ENCODE peak calls at places on chromosomes 3 and 15, in five cellular contexts. W is left ventricle myocardium inferior; L is CD4-positive, alpha-beta T cell; M is colonic mucosa; X is WERI-Rb-1. U is an unnamed sample.

GRCh38 chr15:36024066-36024465 is 478.1 kb upstream of the DPH6 start:
- DNase-seq in L (no peak), W (peak), M (no peak), X (peak), U (no peak)

GRCh38 chr3:192571197-192571791 is 156.0 kb downstream of the FGF12 start:
- DNase-seq in W (peak), M (peak), L (no peak), X (no peak), U (no peak)

GRCh38 chr3:136070334-136070733 is 104.8 kb downstream of the PPP2R3A start:
- DNase-seq in W (no peak), L (no peak), M (no peak), X (no peak), U (no peak)

GRCh38 chr3:56839784-56840724 is 38.3 kb upstream of the ARHGEF3 start:
- DNase-seq in L (no peak), W (no peak), X (peak), M (no peak), U (no peak)

GRCh38 chr15:29678504-29679034 is 143.7 kb downstream of the TJP1 start:
- DNase-seq in X (no peak), M (no peak), W (no peak), L (no peak), U (no peak)

GRCh38 chr3:54580453-54580852 is 347.4 kb downstream of the LRTM1 start:
- DNase-seq in M (no peak), L (no peak), X (no peak), W (no peak), U (peak)

GRCh38 chr3:123365450-123366143 is 83.3 kb downstream of the ADCY5 start:
- DNase-seq in M (no peak), W (no peak), X (peak), L (no peak), U (no peak)

GRCh38 chr3:12135029-12135634 is 23.6 kb downstream of the TIMP4 start:
- DNase-seq in X (peak), W (peak), L (peak), M (peak), U (no peak)

GRCh38 chr15:96977886-96978285 is 647.4 kb downstream of the NR2F2 start:
- DNase-seq in L (no peak), X (no peak), M (no peak), W (no peak), U (no peak)

GRCh38 chr15:83717010-83717409 is 63.1 kb downstream of the ADAMTSL3 start:
- DNase-seq in M (no peak), X (no peak), W (no peak), L (no peak), U (no peak)

DNA sequence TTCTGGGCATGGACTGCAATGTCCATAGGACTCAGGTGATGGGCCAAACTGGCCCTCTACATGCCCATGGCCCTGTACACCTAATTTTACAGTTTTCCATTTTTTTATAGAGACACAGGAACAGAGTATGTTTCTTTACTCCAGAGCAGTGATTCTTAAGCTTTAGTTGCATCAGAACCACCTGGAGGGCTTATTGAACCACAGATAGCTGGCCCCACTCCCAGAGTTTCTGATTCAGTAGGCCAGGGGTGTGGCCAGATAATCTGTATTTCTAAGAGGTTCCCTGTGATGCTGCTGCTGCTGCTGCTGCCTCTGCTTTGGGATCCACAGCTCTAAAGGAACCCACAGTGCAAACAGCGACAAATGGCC is 5.1 kb downstream of the RBP1 start:
- DNase-seq in L (no peak), X (peak), M (peak), W (no peak), U (no peak)
- H3K27ac ChIP-seq in L (no peak), X (peak), M (peak), W (peak), U (peak)

DNA sequence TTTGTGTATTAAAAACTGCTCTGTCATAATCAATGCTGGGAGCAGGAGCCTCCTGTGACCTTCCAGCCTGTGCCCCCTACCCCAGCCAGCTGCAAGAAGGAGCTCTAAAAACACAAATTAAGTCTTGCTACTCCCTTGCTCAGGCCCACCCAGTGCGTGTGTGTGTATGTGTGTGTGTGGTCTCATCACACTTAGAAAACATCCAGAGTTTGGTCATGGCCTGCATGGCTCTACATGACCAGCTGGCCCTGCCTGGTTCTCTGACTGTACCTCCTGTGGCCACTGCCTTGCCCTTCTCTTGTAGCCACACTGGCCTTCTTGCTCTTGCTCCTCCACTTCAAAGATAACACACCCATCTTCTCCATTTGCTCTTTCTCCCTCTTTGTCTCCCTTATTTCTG is 13.7 kb downstream of the P2RY14 start:
- DNase-seq in L (no peak), X (no peak), M (no peak), W (no peak), U (no peak)
- H3K27ac ChIP-seq in L (no peak), X (no peak), M (peak), W (peak), U (peak)

DNA sequence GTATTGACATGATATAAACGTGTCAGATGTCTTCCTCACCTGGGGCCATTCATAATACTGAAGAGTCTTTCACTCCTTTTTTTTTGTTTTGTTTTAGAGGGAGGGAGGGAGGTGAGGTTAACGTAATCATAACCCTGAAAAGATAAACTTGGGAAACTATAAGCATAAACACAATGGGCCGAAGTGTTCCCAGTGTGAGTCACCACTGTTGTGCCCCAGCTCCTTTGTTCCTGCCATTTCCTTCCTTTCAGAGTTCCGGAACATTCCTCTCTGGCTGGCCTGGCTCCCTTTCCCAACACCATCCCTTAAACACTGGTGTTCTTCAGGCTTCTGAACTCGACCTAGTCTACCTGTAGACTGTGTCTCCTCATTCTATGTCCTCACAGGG is 18.6 kb downstream of the PLD1 start:
- DNase-seq in L (no peak), X (no peak), W (no peak), M (no peak), U (no peak)
- H3K27ac ChIP-seq in L (no peak), X (no peak), W (peak), M (peak), U (peak)

GRCh38 chr15:54518145-54518941 is 540.1 kb downstream of the UNC13C start:
- DNase-seq in W (no peak), M (no peak), L (no peak), X (no peak), U (no peak)
- H3K27ac ChIP-seq in W (no peak), M (no peak), L (no peak), X (no peak), U (no peak)

GRCh38 chr15:72790302-72790955 is 6.9 kb upstream of the ADPGK start:
- DNase-seq in L (no peak), X (no peak), M (no peak), W (no peak), U (no peak)

GRCh38 chr15:72785452-72786243 is 2.1 kb upstream of the ADPGK start:
- DNase-seq in W (no peak), X (no peak), L (no peak), M (no peak), U (no peak)

GRCh38 chr15:72786946-72787345 is 3.4 kb upstream of the ADPGK start:
- DNase-seq in X (no peak), L (no peak), W (no peak), M (no peak), U (no peak)

GRCh38 chr15:72786244-72786641 is 2.7 kb upstream of the ADPGK start:
- DNase-seq in X (no peak), L (no peak), M (no peak), W (no peak), U (no peak)

GRCh38 chr15:72787521-72787920 is 4.0 kb upstream of the ADPGK start:
- DNase-seq in W (no peak), X (no peak), M (no peak), L (no peak), U (no peak)
- H3K27ac ChIP-seq in W (no peak), X (no peak), M (no peak), L (no peak), U (no peak)

DNA sequence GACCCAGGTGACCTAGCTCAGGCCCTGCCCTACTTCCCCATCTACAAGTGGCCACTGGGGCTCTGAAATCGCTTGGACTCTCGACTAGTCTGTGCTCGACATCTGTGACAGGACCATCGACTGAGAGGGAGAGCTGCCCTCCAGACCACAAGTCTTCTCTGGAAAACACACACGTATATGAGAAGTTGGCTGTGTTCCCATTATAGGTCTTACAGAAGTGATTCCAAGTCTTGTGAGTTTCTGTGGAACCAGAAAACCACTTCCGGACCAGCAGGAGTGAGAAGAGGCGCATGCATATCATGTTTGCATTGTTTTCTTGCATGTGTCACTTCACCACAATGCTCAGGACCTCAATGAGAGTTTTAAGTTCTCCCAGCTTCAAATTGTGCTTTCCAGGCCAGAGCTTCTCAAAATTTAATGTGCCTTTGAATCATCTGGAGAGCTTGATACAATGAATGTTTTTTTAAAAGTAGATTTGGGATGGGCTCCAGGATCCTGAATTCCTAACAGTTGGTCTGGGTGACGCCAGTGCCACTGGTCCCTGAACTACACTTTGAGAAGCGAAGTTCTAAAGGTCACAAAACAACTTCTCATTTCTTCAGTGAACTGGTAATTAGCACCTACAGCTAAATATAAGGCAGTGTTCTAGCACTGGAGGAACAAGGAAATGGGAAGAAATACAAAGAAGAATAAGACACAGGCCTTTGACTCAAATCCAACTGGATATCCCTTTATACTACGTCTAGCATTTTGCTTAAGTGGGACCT is 15.6 kb downstream of the LIPC start:
- DNase-seq in X (no peak), L (no peak), M (no peak), W (no peak), U (no peak)
- H3K27ac ChIP-seq in X (no peak), L (no peak), M (peak), W (no peak), U (no peak)

DNA sequence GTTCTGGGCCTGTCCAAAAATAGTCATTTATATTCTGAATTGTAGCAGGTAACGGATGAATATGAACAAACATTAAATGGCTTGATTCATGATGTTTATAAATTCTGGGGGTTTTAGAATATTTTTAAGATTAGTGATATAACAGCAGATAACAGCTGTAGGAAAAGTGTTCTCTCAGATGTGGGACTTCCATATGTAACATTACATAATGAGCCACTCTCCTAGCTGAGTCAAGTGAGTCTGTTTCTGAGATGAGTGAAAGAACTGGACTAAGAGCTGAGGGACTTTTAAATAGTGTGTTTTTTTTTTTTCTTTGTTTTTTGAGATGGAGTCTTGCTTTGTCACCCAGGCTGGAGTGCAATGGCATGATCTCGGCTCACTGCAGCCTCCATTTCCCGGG is 13.9 kb downstream of the YEATS2 start:
- DNase-seq in L (no peak), X (no peak), M (no peak), W (no peak), U (no peak)
- H3K27ac ChIP-seq in L (no peak), X (no peak), M (no peak), W (no peak), U (no peak)

DNA sequence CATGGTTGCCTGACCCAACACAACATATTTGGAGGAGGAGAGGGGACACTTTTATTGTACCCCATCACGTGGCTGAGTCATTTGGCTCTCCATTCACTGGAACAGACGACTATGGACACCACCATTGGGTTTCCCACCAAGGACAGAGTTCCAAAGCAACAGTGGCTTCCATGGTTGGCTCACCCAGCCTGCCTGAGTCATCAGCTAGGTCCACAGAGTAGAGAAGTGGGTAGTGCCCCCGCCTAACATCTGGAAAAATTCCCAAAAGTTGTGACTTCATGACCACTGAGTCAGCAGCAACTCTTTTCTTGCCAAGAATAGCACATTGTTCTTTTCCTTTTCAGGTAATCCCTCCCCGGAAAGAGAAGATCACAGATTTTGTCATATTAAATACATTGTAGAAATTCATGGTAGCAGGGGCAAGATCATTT is 3.0 kb upstream of the PPP1R2 start:
- DNase-seq in M (no peak), W (no peak), L (no peak), X (no peak), U (peak)
- H3K27ac ChIP-seq in M (peak), W (peak), L (peak), X (no peak), U (peak)